ENCODE peak calls at places on chromosomes 12 and 14, in nine cellular contexts. One of them, this sample, is unnamed.

GRCh38 chr12:106108187-106108816 is 30.5 kb downstream of the NUAK1 start:
- DNase-seq in iris pigment epithelial cell: peak
- DNase-seq in heart left ventricle: peak
- DNase-seq in AG09319: no peak
- DNase-seq in prostate gland: no peak
- DNase-seq in cardiac fibroblast: peak
- DNase-seq in HS-27A: no peak
- DNase-seq in NCI-H774: no peak
- DNase-seq in HT1080: no peak
- DNase-seq in this sample: no peak

GRCh38 chr12:24780969-24781368 is 167.9 kb downstream of the BCAT1 start:
- DNase-seq in iris pigment epithelial cell: no peak
- DNase-seq in heart left ventricle: no peak
- DNase-seq in AG09319: peak
- DNase-seq in prostate gland: no peak
- DNase-seq in cardiac fibroblast: peak
- DNase-seq in HS-27A: no peak
- DNase-seq in NCI-H774: no peak
- DNase-seq in HT1080: no peak
- DNase-seq in this sample: no peak

GRCh38 chr12:52004042-52004648 is 2.6 kb upstream of the TAMALIN start:
- DNase-seq in iris pigment epithelial cell: peak
- DNase-seq in heart left ventricle: peak
- DNase-seq in AG09319: no peak
- DNase-seq in prostate gland: peak
- DNase-seq in cardiac fibroblast: peak
- DNase-seq in HS-27A: no peak
- DNase-seq in NCI-H774: peak
- DNase-seq in HT1080: peak
- DNase-seq in this sample: peak

GRCh38 chr12:99053599-99054362 is 408.7 kb downstream of the APAF1 start:
- DNase-seq in iris pigment epithelial cell: no peak
- DNase-seq in heart left ventricle: no peak
- DNase-seq in AG09319: no peak
- DNase-seq in prostate gland: no peak
- DNase-seq in cardiac fibroblast: no peak
- DNase-seq in HS-27A: peak
- DNase-seq in NCI-H774: no peak
- DNase-seq in HT1080: peak
- DNase-seq in this sample: peak

GRCh38 chr12:115973968-115974765 is 303.3 kb downstream of the MED13L start:
- DNase-seq in iris pigment epithelial cell: no peak
- DNase-seq in heart left ventricle: no peak
- DNase-seq in AG09319: no peak
- DNase-seq in prostate gland: no peak
- DNase-seq in cardiac fibroblast: peak
- DNase-seq in HS-27A: no peak
- DNase-seq in NCI-H774: peak
- DNase-seq in HT1080: no peak
- DNase-seq in this sample: peak

GRCh38 chr12:57694459-57695019 is 607 bp downstream of the OS9 start:
- DNase-seq in iris pigment epithelial cell: peak
- DNase-seq in heart left ventricle: no peak
- DNase-seq in AG09319: no peak
- DNase-seq in prostate gland: no peak
- DNase-seq in cardiac fibroblast: peak
- DNase-seq in HS-27A: no peak
- DNase-seq in NCI-H774: no peak
- DNase-seq in HT1080: no peak
- DNase-seq in this sample: no peak

GRCh38 chr14:72847721-72848120 is 46.2 kb downstream of the DPF3 start:
- DNase-seq in iris pigment epithelial cell: no peak
- DNase-seq in heart left ventricle: no peak
- DNase-seq in AG09319: no peak
- DNase-seq in prostate gland: no peak
- DNase-seq in cardiac fibroblast: no peak
- DNase-seq in HS-27A: no peak
- DNase-seq in NCI-H774: no peak
- DNase-seq in HT1080: peak
- DNase-seq in this sample: no peak

GRCh38 chr12:32561931-32562341 is 117.2 kb upstream of the DNM1L start:
- DNase-seq in iris pigment epithelial cell: no peak
- DNase-seq in heart left ventricle: no peak
- DNase-seq in AG09319: peak
- DNase-seq in prostate gland: no peak
- DNase-seq in cardiac fibroblast: peak
- DNase-seq in HS-27A: no peak
- DNase-seq in NCI-H774: no peak
- DNase-seq in HT1080: no peak
- DNase-seq in this sample: no peak